ENCODE peak calls at places on chromosome 1, in five cellular contexts. K, N, B, A and X are unnamed samples.

GRCh38 chr1:32874860-32875793 is 4.4 kb upstream of the FNDC5 start:
- DNase-seq in K (no peak), N (no peak), B (no peak), A (no peak), X (no peak)

GRCh38 chr1:156384007-156384406 is 15.0 kb downstream of the RHBG start:
- DNase-seq in K (no peak), N (no peak), B (no peak), A (no peak), X (no peak)

GRCh38 chr1:18899363-18900049 is 2.8 kb downstream of the ALDH4A1 start:
- DNase-seq in K (no peak), N (no peak), B (no peak), A (no peak), X (no peak)

GRCh38 chr1:207898836-207899235 is 12.1 kb downstream of the CD34 start:
- DNase-seq in K (no peak), N (no peak), B (no peak), A (no peak), X (no peak)

GRCh38 chr1:46202975-46203737 is at the start of gene LURAP1:
- DNase-seq in K (peak), N (peak), B (peak), A (peak), X (peak)

GRCh38 chr1:236204043-236204442 is 61.7 kb downstream of the GPR137B start:
- DNase-seq in K (no peak), N (no peak), B (no peak), A (no peak), X (no peak)

GRCh38 chr1:58584082-58584895 is 7.2 kb upstream of the TACSTD2 start:
- DNase-seq in K (peak), N (peak), B (peak), A (no peak), X (peak)

GRCh38 chr1:29698626-29699025 is 462.3 kb downstream of the PTPRU start:
- DNase-seq in K (no peak), N (no peak), B (no peak), A (no peak), X (no peak)

GRCh38 chr1:111571987-111572386 is 47.6 kb upstream of the RAP1A start:
- DNase-seq in K (peak), N (no peak), B (peak), A (no peak), X (no peak)

GRCh38 chr1:232853994-232854532 is 48.8 kb downstream of the MAP10 start:
- DNase-seq in K (no peak), N (no peak), B (peak), A (no peak), X (no peak)

DNA sequence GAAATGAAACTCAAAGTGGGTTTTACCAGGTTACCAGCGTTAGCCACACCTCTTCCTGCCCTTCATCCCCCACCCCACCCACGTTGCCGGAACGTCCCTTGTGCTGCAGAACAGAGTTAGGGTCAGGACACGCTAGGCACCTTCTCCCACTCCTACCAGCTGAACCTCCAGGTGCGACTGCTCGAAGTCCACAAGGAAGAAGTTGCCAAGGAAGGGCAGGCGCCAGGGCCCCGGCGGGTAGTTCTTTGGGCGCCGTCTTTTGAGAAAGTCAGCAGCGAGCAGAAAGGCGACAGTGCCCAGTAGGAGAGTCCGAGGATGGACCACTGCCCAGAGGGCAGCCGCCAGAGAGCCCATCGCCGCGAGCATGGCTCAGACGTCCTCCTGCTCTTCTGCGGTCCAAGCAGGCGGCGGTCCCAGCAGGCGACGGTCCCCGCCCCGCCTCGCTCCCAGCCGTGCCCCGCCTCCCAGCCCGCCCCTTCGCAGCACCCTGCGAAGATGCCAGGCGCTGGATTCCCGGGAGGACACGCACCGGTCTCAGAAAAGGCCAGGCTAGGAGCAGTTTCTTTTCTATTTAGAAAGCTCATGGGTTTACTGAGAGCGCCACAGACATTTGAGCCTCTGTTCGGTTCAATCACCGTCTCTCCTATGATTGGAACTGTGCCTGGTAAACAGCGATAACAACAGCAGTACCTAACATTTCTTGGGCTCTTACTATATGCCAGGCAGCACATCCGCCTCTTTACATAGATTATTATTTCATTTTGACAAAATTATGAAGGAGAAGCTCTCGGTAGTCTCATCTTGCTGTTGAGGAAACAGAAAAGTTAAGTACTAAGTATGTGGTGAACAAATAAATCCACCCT is at the start of gene CYP2J2:
- DNase-seq in K (peak), N (no peak), B (no peak), A (peak), X (no peak)
- H3K4me3 ChIP-seq in K (peak), N (peak), B (peak), A (peak), X (peak)

GRCh38 chr1:164589961-164590507 is 31.1 kb downstream of the PBX1 start:
- DNase-seq in K (no peak), N (no peak), B (no peak), A (no peak), X (no peak)
- H3K4me3 ChIP-seq in K (no peak), N (no peak), B (no peak), A (no peak), X (no peak)

GRCh38 chr1:234853906-234854647 is 244.1 kb upstream of the IRF2BP2 start:
- DNase-seq in K (no peak), N (no peak), B (no peak), A (no peak), X (no peak)

GRCh38 chr1:234858722-234859121 is 248.7 kb upstream of the IRF2BP2 start:
- DNase-seq in K (no peak), N (no peak), B (no peak), A (no peak), X (no peak)

GRCh38 chr1:234854648-234855039 is 244.7 kb upstream of the IRF2BP2 start:
- DNase-seq in K (no peak), N (no peak), B (no peak), A (no peak), X (no peak)

GRCh38 chr1:234856719-234857310 is 246.8 kb upstream of the IRF2BP2 start:
- DNase-seq in K (no peak), N (peak), B (no peak), A (no peak), X (no peak)

DNA sequence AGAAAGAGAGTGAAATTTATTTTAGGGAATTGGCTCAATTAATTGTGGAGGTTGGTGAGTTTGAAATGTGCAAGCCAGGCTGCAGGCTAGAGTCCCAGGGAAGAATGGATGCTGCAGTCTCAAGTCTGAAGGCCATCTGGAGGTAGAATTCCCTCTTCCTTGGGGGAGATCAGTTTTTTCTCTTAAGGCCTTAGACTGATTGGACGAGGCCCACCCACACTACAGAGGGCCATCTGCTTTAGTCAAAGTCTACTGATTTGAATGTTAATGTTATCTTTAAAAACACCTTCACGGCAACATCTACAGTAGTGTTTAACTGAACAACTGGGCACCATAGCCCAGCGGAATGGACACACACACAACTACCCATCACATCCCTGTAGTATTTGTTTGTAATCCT is 245.9 kb upstream of the IRF2BP2 start:
- DNase-seq in K (no peak), N (no peak), B (no peak), A (no peak), X (no peak)
- H3K4me3 ChIP-seq in K (no peak), N (no peak), B (no peak), A (no peak), X (no peak)

GRCh38 chr1:247347395-247348222 is 15.9 kb upstream of the ZNF496 start:
- DNase-seq in K (no peak), N (peak), B (no peak), A (no peak), X (peak)
- H3K4me3 ChIP-seq in K (peak), N (peak), B (no peak), A (no peak), X (peak)

GRCh38 chr1:37038703-37039093 is 4.4 kb upstream of the GRIK3 start:
- DNase-seq in K (no peak), N (no peak), B (no peak), A (no peak), X (no peak)
- H3K4me3 ChIP-seq in K (no peak), N (no peak), B (no peak), A (no peak), X (no peak)

DNA sequence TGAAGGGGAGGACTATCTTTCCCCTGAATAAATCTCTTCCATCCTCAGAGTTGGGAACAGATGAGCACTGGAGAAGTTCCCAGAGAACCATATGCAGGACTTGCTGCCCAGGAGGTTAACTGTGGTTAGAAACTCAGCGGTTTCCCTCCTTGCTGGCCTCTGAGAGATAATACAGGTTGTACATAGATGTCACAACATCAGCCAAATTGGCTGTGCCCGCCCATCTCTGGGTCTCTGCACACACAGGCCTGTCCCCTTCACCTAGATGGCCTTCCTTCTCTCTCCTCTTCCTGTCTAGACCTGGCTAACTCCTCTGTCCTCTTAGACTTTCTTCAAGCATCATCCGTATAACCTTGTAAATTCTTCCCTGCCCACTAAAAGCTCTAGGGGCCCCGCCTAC is 5.7 kb downstream of the RGS5 start:
- DNase-seq in K (no peak), N (no peak), B (no peak), A (no peak), X (no peak)
- H3K4me3 ChIP-seq in K (no peak), N (no peak), B (no peak), A (no peak), X (peak)

DNA sequence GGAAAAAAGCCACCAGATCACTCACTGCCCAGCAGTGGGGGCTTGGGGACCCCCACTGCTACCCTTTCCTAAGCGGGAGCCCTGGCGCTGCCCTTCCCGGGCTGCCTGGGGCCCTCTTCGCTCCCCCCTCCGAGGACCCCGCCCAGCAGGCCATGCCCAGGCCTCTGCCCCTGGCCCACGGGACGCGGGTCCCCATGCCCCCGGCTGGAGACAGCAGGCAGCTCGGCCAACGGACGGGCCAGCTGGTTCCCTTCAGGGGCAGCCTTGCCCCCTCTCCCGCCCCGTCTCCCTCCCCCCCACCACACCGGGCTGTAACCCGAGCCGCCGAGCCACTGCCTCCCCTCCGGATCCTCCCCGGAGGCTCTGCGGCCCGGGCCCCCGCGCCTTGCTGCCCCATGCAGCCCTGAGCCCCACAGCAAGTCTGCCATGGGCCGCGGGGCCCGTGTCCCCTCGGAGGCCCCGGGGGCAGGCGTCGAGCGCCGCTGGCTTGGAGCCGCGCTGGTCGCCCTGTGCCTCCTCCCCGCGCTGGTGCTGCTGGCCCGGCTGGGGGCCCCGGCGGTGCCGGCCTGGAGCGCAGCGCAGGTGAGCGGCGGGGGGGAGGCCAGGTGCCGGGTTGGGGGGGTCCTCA is at the start of gene MMP23B:
- DNase-seq in K (no peak), N (no peak), B (no peak), A (peak), X (no peak)
- H3K4me3 ChIP-seq in K (peak), N (peak), B (no peak), A (no peak), X (peak)

DNA sequence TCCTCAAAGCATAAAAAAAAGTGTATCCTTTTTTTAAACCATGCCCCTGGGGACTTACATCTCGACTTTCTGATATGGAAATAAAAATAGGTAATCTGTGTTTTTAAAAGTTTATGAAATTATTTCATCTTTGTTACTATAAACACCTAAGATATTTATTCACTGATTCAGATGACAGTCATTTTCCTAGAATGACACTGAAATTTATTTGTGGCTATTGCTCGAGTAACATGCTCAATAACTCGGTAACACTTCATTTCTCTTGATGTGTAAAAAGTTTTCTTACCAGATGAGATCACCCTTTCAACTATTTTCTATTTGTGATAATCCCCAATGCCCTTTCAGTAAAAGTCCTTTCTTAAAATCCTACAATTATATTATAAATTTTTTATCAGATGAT is 495.8 kb downstream of the TTLL7 start:
- DNase-seq in K (no peak), N (no peak), B (no peak), A (no peak), X (no peak)
- H3K4me3 ChIP-seq in K (no peak), N (no peak), B (no peak), A (no peak), X (no peak)

GRCh38 chr1:78007677-78008341 is 3.1 kb downstream of the DNAJB4 start:
- DNase-seq in K (no peak), N (no peak), B (no peak), A (no peak), X (no peak)

GRCh38 chr1:78011050-78011449 is 6.3 kb downstream of the DNAJB4 start:
- DNase-seq in K (no peak), N (no peak), B (no peak), A (no peak), X (no peak)

GRCh38 chr1:78006491-78006890 is 1.8 kb downstream of the DNAJB4 start:
- DNase-seq in K (no peak), N (no peak), B (no peak), A (no peak), X (no peak)

GRCh38 chr1:78009836-78010235 is 5.1 kb downstream of the DNAJB4 start:
- DNase-seq in K (no peak), N (no peak), B (peak), A (no peak), X (no peak)

GRCh38 chr1:78009276-78009675 is 4.5 kb downstream of the DNAJB4 start:
- DNase-seq in K (no peak), N (no peak), B (no peak), A (no peak), X (no peak)
- H3K4me3 ChIP-seq in K (peak), N (peak), B (no peak), A (no peak), X (no peak)